ENCODE peak calls at places on chromosome X, in six cellular contexts. I is PC-3, S is GM23338, Q is PC-9, P is GM23248, F is Karpas-422. W is an unnamed sample. For H3K9me2, the result is how much of the 10 kb centered on the place peaks cover.

GRCh38 chrX:20060961-20061868 is 55.5 kb downstream of the MAP7D2 start:
- DNase-seq in S (no peak), I (no peak), Q (no peak), F (peak), P (no peak), W (peak)

GRCh38 chrX:69562904-69563568 is 52.9 kb upstream of the EDA start:
- DNase-seq in F (no peak), P (no peak), I (no peak), S (no peak), Q (no peak), W (no peak)

GRCh38 chrX:69066021-69066757 is 99.1 kb downstream of the PJA1 start:
- DNase-seq in Q (no peak), F (no peak), I (no peak), S (no peak), P (no peak), W (no peak)

GRCh38 chrX:70444326-70445196 is at the start of gene DLG3:
- DNase-seq in S (peak), Q (no peak), F (peak), I (peak), P (peak), W (no peak)

GRCh38 chrX:82677281-82677680 is 830.8 kb upstream of the POU3F4 start:
- DNase-seq in F (no peak), S (no peak), Q (no peak), P (no peak), I (no peak), W (no peak)

GRCh38 chrX:31213941-31214340 is 142.1 kb upstream of the FTHL17 start:
- DNase-seq in Q (no peak), I (peak), F (peak), P (peak), S (peak), W (peak)

GRCh38 chrX:53695901-53696300 is 9.4 kb upstream of the HUWE1 start:
- DNase-seq in F (no peak), Q (no peak), P (no peak), S (no peak), I (no peak), W (no peak)

GRCh38 chrX:111098874-111099273 is 2.9 kb downstream of the PAK3 start:
- DNase-seq in P (peak), I (peak), S (peak), F (peak), Q (no peak), W (peak)

GRCh38 chrX:150872773-150873336 is 25.6 kb downstream of the CD99L2 start:
- DNase-seq in P (no peak), S (no peak), I (no peak), Q (no peak), F (no peak), W (no peak)

GRCh38 chrX:35890699-35891098 is 28.8 kb upstream of the CFAP47 start:
- DNase-seq in P (peak), F (peak), Q (peak), S (peak), I (peak), W (peak)

GRCh38 chrX:112636288-112636687 is 43.5 kb downstream of the LHFPL1 start:
- DNase-seq in P (peak), F (no peak), Q (no peak), S (no peak), I (no peak), W (no peak)

GRCh38 chrX:21153033-21153432 is 221.2 kb upstream of the CNKSR2 start:
- DNase-seq in F (no peak), P (no peak), S (no peak), I (no peak), Q (no peak), W (no peak)

GRCh38 chrX:119249836-119250340 is 13.8 kb downstream of the PGRMC1 start:
- DNase-seq in P (peak), Q (no peak), F (no peak), I (no peak), S (no peak), W (no peak)

GRCh38 chrX:148938348-148938747 is 437.9 kb downstream of the AFF2 start:
- DNase-seq in P (no peak), S (no peak), F (no peak), I (no peak), Q (no peak), W (no peak)

GRCh38 chrX:2360731-2361130 is 140.0 kb downstream of the DHRSX start:
- DNase-seq in S (peak), F (no peak), Q (no peak), I (no peak), P (no peak), W (no peak)

GRCh38 chrX:75522565-75523411 is at the start of gene ZDHHC15:
- DNase-seq in P (peak), Q (no peak), I (peak), F (no peak), S (peak), W (no peak)

GRCh38 chrX:7334253-7334935 is 186.4 kb upstream of the PUDP start:
- DNase-seq in F (no peak), S (no peak), Q (no peak), P (peak), I (peak), W (no peak)

DNA sequence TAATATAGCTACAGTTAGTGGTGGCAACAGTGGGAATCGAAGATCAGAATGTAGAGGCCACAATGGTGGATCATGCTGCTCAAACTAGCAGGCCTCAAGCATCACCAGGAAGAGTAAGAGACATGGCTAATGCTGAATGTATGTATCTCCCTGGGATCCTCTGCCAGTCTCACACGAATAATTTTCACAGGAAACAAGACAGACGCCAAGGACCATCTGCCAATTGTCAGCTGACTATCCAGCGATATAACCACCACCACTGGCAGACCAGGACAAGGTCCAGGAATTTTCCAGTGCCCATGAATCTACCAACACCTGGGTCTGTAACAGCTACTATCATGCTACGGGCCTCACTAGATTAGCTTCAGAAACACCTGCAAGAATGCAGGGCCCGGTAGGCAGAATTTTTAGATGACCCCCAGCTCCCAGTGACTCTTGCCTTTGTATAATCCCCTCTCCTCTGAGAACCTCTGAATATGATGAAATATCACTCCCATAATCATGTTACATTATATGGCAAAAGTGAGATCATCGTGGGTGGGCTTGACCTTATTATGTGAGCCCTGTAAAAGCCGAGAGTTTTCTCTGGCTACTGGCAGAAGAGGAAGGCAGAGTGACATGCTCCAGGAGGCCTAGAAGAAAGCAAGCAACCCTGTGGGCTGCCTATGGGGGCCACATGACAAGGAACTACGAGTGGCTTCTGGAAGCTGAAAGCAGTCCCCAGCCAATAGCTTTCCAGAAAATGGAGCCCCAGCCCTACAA is 429.8 kb downstream of the BCOR start:
- DNase-seq in I (no peak), P (no peak), F (no peak), Q (no peak), S (no peak), W (no peak)
- H3K9me2 ChIP-seq in I (under half), P (under half), F (under half), Q (under half), S (under half), W (under half)

DNA sequence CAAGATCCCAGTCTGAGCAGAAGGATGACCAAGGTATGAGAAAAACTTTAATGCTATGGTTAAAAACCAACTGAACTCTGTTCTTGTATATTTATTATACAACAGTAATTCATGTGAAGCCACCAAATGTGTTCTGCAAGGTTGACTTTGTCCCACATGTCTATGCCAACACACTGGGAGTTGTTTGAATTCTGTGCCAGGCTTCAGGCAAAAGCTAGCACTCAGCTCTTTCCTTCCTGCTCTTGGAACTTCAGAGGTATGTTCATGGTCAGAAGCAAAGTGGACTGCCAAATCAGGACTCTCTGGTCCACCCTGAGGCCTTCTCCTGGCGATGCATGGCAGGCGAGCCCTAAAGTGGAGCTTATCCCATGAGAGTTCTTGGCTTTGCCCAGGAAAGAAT is 205.6 kb upstream of the AR start:
- DNase-seq in S (no peak), F (no peak), Q (no peak), P (no peak), I (no peak), W (no peak)
- H3K9me2 ChIP-seq in S (under half), F (under half), Q (under half), P (under half), I (under half), W (under half)

DNA sequence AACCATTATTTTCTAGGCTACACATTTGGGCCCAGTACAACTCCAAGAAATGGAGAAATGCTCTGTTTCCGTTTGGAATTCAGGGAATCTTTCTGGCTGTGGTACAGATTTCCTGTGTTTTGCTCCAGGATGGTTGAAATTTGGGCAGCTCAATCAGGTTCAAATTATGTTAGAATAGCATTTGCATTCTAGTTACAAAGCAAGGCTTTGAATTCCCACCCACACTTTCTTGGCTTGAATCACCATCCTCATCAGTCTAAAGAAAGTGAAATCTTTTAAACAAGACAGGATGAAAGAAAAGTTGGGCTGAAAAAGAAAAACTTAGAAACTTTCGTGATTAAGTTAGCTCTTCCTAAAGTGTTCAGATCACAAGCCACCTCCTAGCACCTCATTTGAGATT is 98.1 kb upstream of the VCX3B start:
- DNase-seq in S (no peak), Q (no peak), F (no peak), I (no peak), P (no peak), W (no peak)
- H3K9me2 ChIP-seq in S (under half), Q (under half), F (under half), I (under half), P (under half), W (under half)

GRCh38 chrX:134813697-134814096 is 155.4 kb upstream of the PLAC1 start:
- DNase-seq in I (no peak), S (no peak), Q (no peak), P (no peak), F (no peak), W (no peak)
- H3K9me2 ChIP-seq in I (under half), S (under half), Q (under half), P (under half), F (under half), W (under half)

GRCh38 chrX:107447642-107448041 is 1.8 kb upstream of the FRMPD3 start:
- DNase-seq in I (no peak), P (peak), Q (no peak), S (no peak), F (no peak), W (no peak)
- H3K9me2 ChIP-seq in I (under half), P (under half), Q (under half), S (under half), F (under half), W (under half)

DNA sequence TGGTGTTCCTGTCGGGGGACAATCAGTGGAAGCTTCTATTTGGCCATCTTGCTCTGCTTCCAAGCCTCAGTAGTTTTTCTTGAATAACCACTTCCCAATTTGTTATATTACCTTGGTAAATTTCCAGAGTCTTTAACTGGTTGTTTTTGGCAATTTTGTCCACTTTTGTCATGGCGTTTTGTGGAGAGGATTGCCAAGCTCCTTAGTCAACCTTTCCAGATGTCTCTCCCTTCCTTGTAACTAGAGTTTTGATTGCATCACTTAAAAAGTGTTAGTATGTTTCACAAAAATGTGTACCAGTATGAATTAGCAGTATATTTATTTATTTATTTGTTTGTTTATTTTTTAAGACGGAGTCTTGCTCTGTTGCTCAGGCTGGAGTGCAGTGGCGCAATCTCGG is 15.8 kb upstream of the UXT start:
- DNase-seq in S (no peak), P (peak), F (no peak), Q (no peak), I (no peak), W (no peak)
- H3K9me2 ChIP-seq in S (under half), P (under half), F (under half), Q (under half), I (under half), W (under half)

GRCh38 chrX:10486373-10486772 is 134.0 kb downstream of the MID1 start:
- DNase-seq in P (peak), F (no peak), S (no peak), I (peak), Q (no peak), W (no peak)
- H3K9me2 ChIP-seq in P (under half), F (under half), S (under half), I (under half), Q (under half), W (under half)

GRCh38 chrX:48533165-48533564 is 6.3 kb upstream of the TBC1D25 start:
- DNase-seq in Q (no peak), I (no peak), P (no peak), S (no peak), F (no peak), W (no peak)

GRCh38 chrX:48531359-48531954 is 8.1 kb upstream of the TBC1D25 start:
- DNase-seq in Q (peak), S (no peak), P (peak), I (peak), F (no peak), W (no peak)

GRCh38 chrX:48532201-48532600 is 7.3 kb upstream of the TBC1D25 start:
- DNase-seq in P (no peak), I (no peak), Q (no peak), F (no peak), S (no peak), W (no peak)

DNA sequence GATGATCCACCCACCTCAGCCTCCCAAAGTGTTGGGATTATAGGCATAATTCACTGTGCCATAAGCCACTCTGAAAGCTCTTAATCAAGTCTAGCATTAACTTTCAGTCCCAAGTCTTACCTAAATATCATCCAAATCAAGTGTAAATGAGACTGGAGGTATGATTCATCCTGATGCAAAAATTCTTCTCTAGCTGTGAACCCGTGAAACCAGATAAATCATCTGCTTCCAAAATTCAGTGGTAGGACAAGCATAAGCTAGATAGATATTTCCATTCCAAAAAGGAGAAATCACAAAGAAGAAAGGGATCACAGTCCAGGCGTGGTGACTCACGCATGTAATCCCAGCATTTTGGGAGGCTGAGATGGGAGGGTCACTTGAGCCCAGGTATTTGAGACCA is 8.8 kb upstream of the TBC1D25 start:
- DNase-seq in Q (no peak), I (peak), S (no peak), F (no peak), P (peak), W (no peak)
- H3K9me2 ChIP-seq in Q (under half), I (under half), S (under half), F (under half), P (under half), W (under half)